ENCODE peak calls at places on chromosomes 16 and 17, in nine cellular contexts. P is putamen; I is activated T-helper 1 cell treated with anti-CD3 and anti-CD28 coated beads, Interleukin-12 subunit alpha, Interleukin-12 subunit beta, Interleukin-2, Interleukin-4 antibody, amounts not matched to agents 30 ng/mL and 10 ng/mL and 1 ng/mL, durations not matched to agents 14 hours and 24 hours and 36 hours; Z is epithelial cell of esophagus; N is A673; U is Daoy; B is cardiac muscle cell; A is activated T-helper 2 cell treated with anti-CD3 and anti-CD28 coated beads, Interferon-gamma antibody, Interleukin-2, Interleukin-4, amounts not matched to agents 10 μg/mL and 5 μg/mL and 100 μg/mL, durations not matched to agents 14 hours and 24 hours and 36 hours; E is germinal center. C is an unnamed sample.

GRCh38 chr17:62816282-62816839 is 8.2 kb upstream of the MARCHF10 start:
- DNase-seq in P (no peak), I (no peak), Z (no peak), N (no peak), U (no peak), B (no peak), A (no peak), E (no peak), C (no peak)

GRCh38 chr16:79212114-79212791 is 388.3 kb downstream of the MAF start:
- DNase-seq in P (peak), I (no peak), Z (no peak), N (no peak), U (no peak), B (no peak), A (no peak), E (no peak), C (no peak)

GRCh38 chr17:20922128-20922670 is 120.6 kb downstream of the USP22 start:
- DNase-seq in P (no peak), I (no peak), Z (peak), N (no peak), U (peak), B (no peak), A (no peak), E (no peak), C (no peak)

GRCh38 chr17:69235338-69236058 is 6.9 kb upstream of the ABCA10 start:
- DNase-seq in P (peak), I (peak), Z (peak), N (peak), U (peak), B (peak), A (peak), E (peak), C (peak)

GRCh38 chr17:80005360-80006338 is 30.0 kb downstream of the TBC1D16 start:
- DNase-seq in P (no peak), I (peak), Z (peak), N (peak), U (peak), B (peak), A (peak), E (peak), C (peak)

GRCh38 chr16:68324780-68325357 is 14.1 kb downstream of the PRMT7 start:
- DNase-seq in P (no peak), I (no peak), Z (peak), N (no peak), U (no peak), B (no peak), A (no peak), E (no peak), C (no peak)

GRCh38 chr17:74455025-74455585 is 11.3 kb upstream of the CD300A start:
- DNase-seq in P (no peak), I (no peak), Z (no peak), N (peak), U (no peak), B (no peak), A (no peak), E (no peak), C (peak)

GRCh38 chr17:73311428-73311780 is 397 bp downstream of the CDC42EP4 start:
- DNase-seq in P (no peak), I (no peak), Z (no peak), N (peak), U (no peak), B (no peak), A (peak), E (no peak), C (no peak)

GRCh38 chr17:47253541-47254402 is at the start of gene ITGB3:
- DNase-seq in P (peak), I (peak), Z (peak), N (peak), U (peak), B (peak), A (peak), E (peak), C (peak)

GRCh38 chr16:75402174-75402820 is 31.0 kb downstream of the CFDP1 start:
- DNase-seq in P (no peak), I (no peak), Z (peak), N (peak), U (no peak), B (peak), A (no peak), E (no peak), C (no peak)

GRCh38 chr17:66667491-66668030 is 167.4 kb upstream of the CACNG5 start:
- DNase-seq in P (no peak), I (peak), Z (no peak), N (no peak), U (no peak), B (no peak), A (peak), E (no peak), C (no peak)

GRCh38 chr16:51056331-51056730 is 94.7 kb downstream of the SALL1 start:
- DNase-seq in P (no peak), I (no peak), Z (no peak), N (no peak), U (no peak), B (no peak), A (no peak), E (no peak), C (no peak)

GRCh38 chr16:51149721-51150158 is 1.3 kb downstream of the SALL1 start:
- DNase-seq in P (no peak), I (no peak), Z (no peak), N (no peak), U (peak), B (peak), A (no peak), E (no peak), C (no peak)

GRCh38 chr17:62652251-62653001 is 25.0 kb downstream of the MRC2 start:
- DNase-seq in P (no peak), I (peak), Z (peak), N (peak), U (peak), B (peak), A (peak), E (peak), C (peak)

GRCh38 chr16:82761858-82762257 is 135.1 kb downstream of the CDH13 start:
- DNase-seq in P (no peak), I (no peak), Z (no peak), N (no peak), U (peak), B (peak), A (no peak), E (no peak), C (no peak)

GRCh38 chr16:70391881-70392481 is 45.3 kb downstream of the DDX19A start:
- DNase-seq in P (no peak), I (no peak), Z (peak), N (no peak), U (peak), B (no peak), A (no peak), E (no peak), C (no peak)

GRCh38 chr17:46154151-46154816 is 38.9 kb downstream of the KANSL1 start:
- DNase-seq in P (peak), I (peak), Z (no peak), N (peak), U (peak), B (no peak), A (no peak), E (no peak), C (no peak)

GRCh38 chr17:50176559-50177471 is 11.0 kb downstream of the SGCA start:
- DNase-seq in P (no peak), I (no peak), Z (no peak), N (no peak), U (peak), B (no peak), A (no peak), E (no peak), C (no peak)

GRCh38 chr16:396605-397004 is 394 bp upstream of the NME4 start:
- DNase-seq in P (no peak), I (no peak), Z (peak), N (peak), U (peak), B (peak), A (no peak), E (no peak), C (peak)

GRCh38 chr16:22206847-22207714 is 1.0 kb downstream of the EEF2K start:
- DNase-seq in P (peak), I (peak), Z (peak), N (peak), U (peak), B (peak), A (no peak), E (peak), C (peak)

GRCh38 chr17:16002708-16003265 is 3.2 kb downstream of the TTC19 start:
- DNase-seq in P (no peak), I (no peak), Z (no peak), N (no peak), U (no peak), B (no peak), A (no peak), E (no peak), C (no peak)

GRCh38 chr16:12078405-12079245 is 102.1 kb downstream of the SNX29 start:
- DNase-seq in P (no peak), I (peak), Z (no peak), N (no peak), U (no peak), B (no peak), A (no peak), E (no peak), C (no peak)

GRCh38 chr16:2244301-2244700 is 7.1 kb downstream of the ECI1 start:
- DNase-seq in P (no peak), I (no peak), Z (no peak), N (no peak), U (no peak), B (no peak), A (no peak), E (no peak), C (no peak)

GRCh38 chr17:82246040-82246364 is 17.2 kb downstream of the SLC16A3 start:
- DNase-seq in P (no peak), I (no peak), Z (no peak), N (no peak), U (no peak), B (no peak), A (no peak), E (no peak), C (no peak)

GRCh38 chr17:60149691-60150582 is at the start of gene CA4:
- DNase-seq in P (no peak), I (no peak), Z (no peak), N (no peak), U (no peak), B (peak), A (no peak), E (no peak), C (peak)

GRCh38 chr17:50817142-50817751 is 18.1 kb upstream of the WFIKKN2 start:
- DNase-seq in P (peak), I (peak), Z (no peak), N (peak), U (no peak), B (peak), A (peak), E (peak), C (no peak)